ENCODE peak calls at places on chromosomes 6 and 20, in five cellular contexts. One of them, this sample, is unnamed.

GRCh38 chr6:4291453-4292403 is 156.4 kb upstream of the ECI2 start:
- DNase-seq in left lung: no peak
- DNase-seq in IMR-90: peak
- DNase-seq in esophagus squamous epithelium: no peak
- DNase-seq in upper lobe of right lung: no peak
- DNase-seq in this sample: no peak

GRCh38 chr6:100464162-100464851 is 414 bp downstream of the SIM1 start:
- DNase-seq in IMR-90: no peak
- DNase-seq in left lung: no peak
- DNase-seq in upper lobe of right lung: no peak
- DNase-seq in esophagus squamous epithelium: no peak
- DNase-seq in this sample: no peak

GRCh38 chr20:35267092-35267491 is 10.8 kb downstream of the MMP24OS start:
- DNase-seq in IMR-90: no peak
- DNase-seq in upper lobe of right lung: no peak
- DNase-seq in esophagus squamous epithelium: no peak
- DNase-seq in left lung: no peak
- DNase-seq in this sample: no peak

GRCh38 chr6:33824461-33825154 is 20.8 kb upstream of the MLN start:
- DNase-seq in IMR-90: peak
- DNase-seq in upper lobe of right lung: peak
- DNase-seq in left lung: peak
- DNase-seq in esophagus squamous epithelium: no peak
- DNase-seq in this sample: peak

GRCh38 chr6:151022492-151022891 is 157.0 kb downstream of the MTHFD1L start:
- DNase-seq in upper lobe of right lung: no peak
- DNase-seq in esophagus squamous epithelium: no peak
- DNase-seq in left lung: no peak
- DNase-seq in IMR-90: no peak
- DNase-seq in this sample: no peak

GRCh38 chr20:47353697-47354387 is 2.7 kb downstream of the ZMYND8 start:
- DNase-seq in IMR-90: no peak
- DNase-seq in left lung: no peak
- DNase-seq in esophagus squamous epithelium: no peak
- DNase-seq in upper lobe of right lung: no peak
- DNase-seq in this sample: peak

GRCh38 chr20:58706150-58706892 is 13.7 kb downstream of the NPEPL1 start:
- DNase-seq in left lung: peak
- DNase-seq in IMR-90: no peak
- DNase-seq in esophagus squamous epithelium: no peak
- DNase-seq in upper lobe of right lung: no peak
- DNase-seq in this sample: no peak

GRCh38 chr6:14612016-14612415 is 494.4 kb downstream of the CD83 start:
- DNase-seq in IMR-90: peak
- DNase-seq in upper lobe of right lung: no peak
- DNase-seq in esophagus squamous epithelium: no peak
- DNase-seq in left lung: no peak
- DNase-seq in this sample: no peak

GRCh38 chr6:132333639-132334516 is 67.4 kb downstream of the MOXD1 start:
- DNase-seq in IMR-90: peak
- DNase-seq in left lung: no peak
- DNase-seq in upper lobe of right lung: no peak
- DNase-seq in esophagus squamous epithelium: no peak
- DNase-seq in this sample: no peak

GRCh38 chr6:25703005-25703404 is 51.0 kb downstream of the SCGN start:
- DNase-seq in IMR-90: no peak
- DNase-seq in esophagus squamous epithelium: no peak
- DNase-seq in upper lobe of right lung: no peak
- DNase-seq in left lung: no peak
- DNase-seq in this sample: no peak

GRCh38 chr6:118122801-118123200 is 215.7 kb downstream of the SLC35F1 start:
- DNase-seq in left lung: no peak
- DNase-seq in esophagus squamous epithelium: no peak
- DNase-seq in upper lobe of right lung: no peak
- DNase-seq in IMR-90: no peak
- DNase-seq in this sample: no peak

GRCh38 chr6:14720411-14721102 is 525.3 kb upstream of the JARID2 start:
- DNase-seq in upper lobe of right lung: no peak
- DNase-seq in esophagus squamous epithelium: no peak
- DNase-seq in IMR-90: no peak
- DNase-seq in left lung: no peak
- DNase-seq in this sample: no peak

GRCh38 chr6:125511809-125512341 is 210.1 kb upstream of the HDDC2 start:
- DNase-seq in IMR-90: no peak
- DNase-seq in upper lobe of right lung: no peak
- DNase-seq in left lung: no peak
- DNase-seq in esophagus squamous epithelium: no peak
- DNase-seq in this sample: no peak

GRCh38 chr6:110877154-110877564 is 2.6 kb downstream of the AMD1 start:
- DNase-seq in left lung: no peak
- DNase-seq in esophagus squamous epithelium: no peak
- DNase-seq in upper lobe of right lung: no peak
- DNase-seq in IMR-90: peak
- DNase-seq in this sample: no peak

GRCh38 chr20:47725248-47725973 is 59.9 kb downstream of the SULF2 start:
- DNase-seq in esophagus squamous epithelium: peak
- DNase-seq in IMR-90: peak
- DNase-seq in upper lobe of right lung: no peak
- DNase-seq in left lung: peak
- DNase-seq in this sample: peak

GRCh38 chr20:2693286-2693995 is 861 bp downstream of the EBF4 start:
- DNase-seq in esophagus squamous epithelium: no peak
- DNase-seq in IMR-90: no peak
- DNase-seq in upper lobe of right lung: peak
- DNase-seq in left lung: no peak
- DNase-seq in this sample: no peak

GRCh38 chr20:20744170-20744725 is 31.8 kb upstream of the RALGAPA2 start:
- DNase-seq in esophagus squamous epithelium: no peak
- DNase-seq in upper lobe of right lung: no peak
- DNase-seq in IMR-90: no peak
- DNase-seq in left lung: no peak
- DNase-seq in this sample: no peak

GRCh38 chr6:112879920-112880413 is 532.8 kb downstream of the RFPL4B start:
- DNase-seq in IMR-90: no peak
- DNase-seq in left lung: peak
- DNase-seq in esophagus squamous epithelium: no peak
- DNase-seq in upper lobe of right lung: peak
- DNase-seq in this sample: peak

GRCh38 chr6:95248501-95248900 is 328.8 kb upstream of the MANEA start:
- DNase-seq in left lung: no peak
- DNase-seq in IMR-90: peak
- DNase-seq in upper lobe of right lung: no peak
- DNase-seq in esophagus squamous epithelium: no peak
- DNase-seq in this sample: no peak
- H3K4me3 ChIP-seq in left lung: no peak
- H3K4me3 ChIP-seq in IMR-90: no peak
- H3K4me3 ChIP-seq in upper lobe of right lung: no peak
- H3K4me3 ChIP-seq in esophagus squamous epithelium: no peak
- H3K4me3 ChIP-seq in this sample: no peak

GRCh38 chr20:9838378-9839295 is at the start of gene PAK5:
- DNase-seq in upper lobe of right lung: peak
- DNase-seq in left lung: peak
- DNase-seq in IMR-90: peak
- DNase-seq in esophagus squamous epithelium: no peak
- DNase-seq in this sample: peak

GRCh38 chr20:9838035-9838377 is 870 bp downstream of the PAK5 start:
- DNase-seq in upper lobe of right lung: no peak
- DNase-seq in esophagus squamous epithelium: no peak
- DNase-seq in IMR-90: no peak
- DNase-seq in left lung: no peak
- DNase-seq in this sample: no peak

GRCh38 chr20:9835302-9835701 is 3.6 kb downstream of the PAK5 start:
- DNase-seq in IMR-90: no peak
- DNase-seq in left lung: no peak
- DNase-seq in upper lobe of right lung: no peak
- DNase-seq in esophagus squamous epithelium: no peak
- DNase-seq in this sample: no peak

GRCh38 chr20:9839626-9840025 is 750 bp upstream of the PAK5 start:
- DNase-seq in esophagus squamous epithelium: no peak
- DNase-seq in left lung: no peak
- DNase-seq in upper lobe of right lung: no peak
- DNase-seq in IMR-90: no peak
- DNase-seq in this sample: no peak

GRCh38 chr20:9837634-9838033 is 1.2 kb downstream of the PAK5 start:
- DNase-seq in left lung: no peak
- DNase-seq in upper lobe of right lung: no peak
- DNase-seq in IMR-90: no peak
- DNase-seq in esophagus squamous epithelium: no peak
- DNase-seq in this sample: no peak
- TF ChIP-seq CTCF in left lung: no peak
- TF ChIP-seq CTCF in upper lobe of right lung: no peak
- TF ChIP-seq CTCF in IMR-90: no peak
- TF ChIP-seq CTCF in esophagus squamous epithelium: no peak
- TF ChIP-seq CTCF in this sample: no peak

GRCh38 chr20:22578221-22579118 is 5.9 kb downstream of the FOXA2 start:
- DNase-seq in esophagus squamous epithelium: no peak
- DNase-seq in upper lobe of right lung: peak
- DNase-seq in left lung: no peak
- DNase-seq in IMR-90: no peak
- DNase-seq in this sample: peak
- H3K4me3 ChIP-seq in esophagus squamous epithelium: no peak
- H3K4me3 ChIP-seq in upper lobe of right lung: peak
- H3K4me3 ChIP-seq in left lung: peak
- H3K4me3 ChIP-seq in IMR-90: no peak
- H3K4me3 ChIP-seq in this sample: peak

DNA sequence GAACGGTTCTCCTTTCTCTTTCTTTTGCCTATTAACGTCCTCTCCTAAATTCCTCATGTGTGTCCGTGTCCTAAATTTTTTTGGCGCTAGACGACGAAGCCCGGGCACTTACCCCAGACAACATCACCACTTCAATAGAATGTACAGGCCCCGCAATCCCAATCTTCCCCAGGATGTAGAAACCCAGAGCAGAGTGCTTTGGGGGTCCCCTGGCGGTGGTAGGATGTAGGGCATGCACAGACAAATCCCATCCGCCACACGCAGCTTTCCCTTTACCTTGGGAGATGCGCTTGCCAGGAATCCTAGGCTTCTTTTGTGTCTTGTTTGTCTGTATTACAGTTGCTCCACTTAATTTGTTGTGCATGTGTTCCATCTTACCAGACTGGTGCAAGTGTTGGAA is 417.3 kb upstream of the ARID1B start:
- DNase-seq in left lung: no peak
- DNase-seq in esophagus squamous epithelium: no peak
- DNase-seq in IMR-90: no peak
- DNase-seq in upper lobe of right lung: no peak
- DNase-seq in this sample: no peak
- TF ChIP-seq CTCF in left lung: no peak
- TF ChIP-seq CTCF in esophagus squamous epithelium: no peak
- TF ChIP-seq CTCF in IMR-90: no peak
- TF ChIP-seq CTCF in upper lobe of right lung: no peak
- TF ChIP-seq CTCF in this sample: no peak

GRCh38 chr6:28789553-28790083 is 134.2 kb downstream of the TRIM27 start:
- DNase-seq in IMR-90: peak
- DNase-seq in left lung: no peak
- DNase-seq in upper lobe of right lung: no peak
- DNase-seq in esophagus squamous epithelium: no peak
- DNase-seq in this sample: no peak

GRCh38 chr6:28791002-28791383 is 132.8 kb downstream of the TRIM27 start:
- DNase-seq in upper lobe of right lung: no peak
- DNase-seq in left lung: no peak
- DNase-seq in esophagus squamous epithelium: no peak
- DNase-seq in IMR-90: no peak
- DNase-seq in this sample: no peak

DNA sequence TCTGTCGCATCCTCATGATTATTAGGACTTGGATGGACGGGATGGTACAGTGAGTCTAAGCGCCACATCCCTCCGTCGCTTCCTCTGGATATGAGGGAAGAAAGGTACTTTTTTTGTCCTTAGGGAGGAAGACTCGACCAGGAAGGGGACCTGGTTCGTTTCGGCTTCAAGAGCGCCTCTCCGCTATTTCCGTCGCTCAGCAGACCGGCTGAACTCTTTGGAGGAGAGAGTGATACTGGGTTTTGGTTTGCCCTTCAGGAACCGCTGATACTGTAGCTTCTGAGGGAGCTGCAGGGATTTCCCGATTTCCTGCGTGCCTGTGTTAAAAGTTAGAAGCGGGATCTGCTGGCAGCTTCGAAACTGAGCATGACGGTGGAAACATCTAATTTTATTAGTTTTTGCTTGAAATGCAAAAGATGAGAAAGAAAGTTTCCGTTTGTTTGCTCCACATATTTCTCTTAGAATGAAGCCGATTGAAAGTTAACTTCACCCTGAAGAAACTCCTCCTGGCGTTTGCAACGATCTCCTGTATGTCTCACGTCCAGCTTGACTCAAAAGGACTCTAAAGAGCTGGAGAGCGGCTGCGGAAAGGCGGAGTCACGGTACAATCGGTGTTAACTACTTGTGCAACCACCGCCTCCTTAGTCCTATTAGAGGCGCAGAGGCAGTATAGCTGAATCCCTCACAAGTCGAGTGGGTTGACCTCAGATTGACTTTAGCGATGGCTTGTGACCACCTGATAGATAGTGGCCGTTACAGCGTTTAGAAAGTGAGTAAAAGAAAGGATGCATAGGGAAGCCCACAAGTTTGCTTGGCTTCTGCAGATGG is 129.4 kb downstream of the TRIM27 start:
- DNase-seq in IMR-90: peak
- DNase-seq in esophagus squamous epithelium: no peak
- DNase-seq in left lung: no peak
- DNase-seq in upper lobe of right lung: no peak
- DNase-seq in this sample: no peak
- H3K4me3 ChIP-seq in IMR-90: peak
- H3K4me3 ChIP-seq in esophagus squamous epithelium: no peak
- H3K4me3 ChIP-seq in left lung: no peak
- H3K4me3 ChIP-seq in upper lobe of right lung: no peak
- H3K4me3 ChIP-seq in this sample: no peak

This sample was measured in lower lobe of right lung.